ENCODE peak calls at places on chromosomes 12 and 14, in five cellular contexts. O is body of pancreas, I is AG04450, T is brain microvascular endothelial cell, B is astrocyte. S is an unnamed sample.

GRCh38 chr12:130667421-130667960 is 48.6 kb downstream of the RIMBP2 start:
- DNase-seq in O (no peak), I (no peak), T (no peak), B (no peak), S (no peak)

GRCh38 chr14:20328705-20329104 is 4.4 kb downstream of the CCNB1IP1 start:
- DNase-seq in O (no peak), I (no peak), T (no peak), B (no peak), S (no peak)

GRCh38 chr12:80044694-80045046 is 54.7 kb upstream of the OTOGL start:
- DNase-seq in O (no peak), I (peak), T (peak), B (peak), S (peak)

GRCh38 chr14:70882771-70883492 is 24.3 kb upstream of the PCNX1 start:
- DNase-seq in O (peak), I (no peak), T (peak), B (peak), S (no peak)

GRCh38 chr14:67575684-67576083 is 24.4 kb downstream of the PIGH start:
- DNase-seq in O (no peak), I (no peak), T (peak), B (no peak), S (no peak)

GRCh38 chr12:92505373-92506340 is 197.1 kb upstream of the PLEKHG7 start:
- DNase-seq in O (peak), I (no peak), T (peak), B (peak), S (no peak)

GRCh38 chr14:65356327-65356836 is 56.1 kb upstream of the FUT8 start:
- DNase-seq in O (no peak), I (peak), T (peak), B (peak), S (no peak)

GRCh38 chr12:69388371-69388770 is 28.8 kb downstream of the YEATS4 start:
- DNase-seq in O (no peak), I (peak), T (no peak), B (peak), S (peak)

GRCh38 chr12:56080556-56081138 is 682 bp downstream of the ERBB3 start:
- DNase-seq in O (peak), I (no peak), T (no peak), B (no peak), S (peak)

GRCh38 chr14:92510972-92511371 is 2.6 kb upstream of the RIN3 start:
- DNase-seq in O (no peak), I (no peak), T (no peak), B (no peak), S (no peak)

GRCh38 chr12:128918910-128919309 is 65.6 kb downstream of the GLT1D1 start:
- DNase-seq in O (no peak), I (no peak), T (no peak), B (no peak), S (no peak)
- H3K27ac ChIP-seq in O (no peak), I (no peak), T (no peak), B (no peak), S (no peak)

GRCh38 chr12:1803736-1804135 is 16.6 kb upstream of the LRTM2 start:
- DNase-seq in O (no peak), I (no peak), T (no peak), B (no peak), S (no peak)

GRCh38 chr12:1800646-1801284 is 19.6 kb upstream of the LRTM2 start:
- DNase-seq in O (no peak), I (no peak), T (peak), B (no peak), S (no peak)

GRCh38 chr12:1799882-1800645 is 20.3 kb upstream of the LRTM2 start:
- DNase-seq in O (no peak), I (no peak), T (no peak), B (no peak), S (no peak)

GRCh38 chr12:1799068-1799881 is 21.1 kb upstream of the LRTM2 start:
- DNase-seq in O (no peak), I (no peak), T (no peak), B (no peak), S (no peak)

DNA sequence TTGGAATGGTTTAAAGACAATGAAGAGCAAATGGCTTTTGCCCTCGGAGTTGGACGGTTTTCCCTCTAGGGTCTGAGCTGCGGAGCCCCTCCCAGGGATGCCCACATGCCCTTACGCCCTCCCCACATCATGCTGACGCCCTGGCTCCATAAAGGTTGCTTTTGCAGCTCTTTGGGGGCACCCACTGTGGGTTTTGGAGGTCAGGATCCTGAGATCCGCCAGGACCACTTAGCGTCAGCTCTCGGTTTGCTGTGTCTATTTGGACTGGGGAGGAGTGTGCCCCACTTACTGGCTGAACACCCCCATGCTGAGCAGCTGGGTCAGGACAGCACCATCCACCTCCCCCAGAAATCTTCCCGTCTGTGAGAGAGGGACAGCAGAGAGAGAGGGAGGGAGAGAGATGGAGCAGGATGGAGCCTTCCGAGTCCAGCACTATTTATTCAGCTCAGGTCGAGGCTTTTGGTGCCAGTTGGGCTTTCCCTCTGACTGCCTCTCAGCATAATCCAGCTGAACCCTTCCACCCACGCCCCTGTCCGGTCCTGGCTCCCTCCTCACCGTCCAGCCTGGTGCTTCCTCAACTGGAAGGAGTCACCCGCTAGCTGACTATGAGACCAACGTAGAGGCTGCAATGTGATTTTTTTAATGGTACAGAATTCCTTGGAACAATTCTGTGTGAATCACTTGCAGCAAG is 18.9 kb upstream of the LRTM2 start:
- DNase-seq in O (no peak), I (no peak), T (no peak), B (peak), S (no peak)
- H3K4me3 ChIP-seq in O (no peak), I (no peak), T (no peak), B (no peak), S (no peak)

DNA sequence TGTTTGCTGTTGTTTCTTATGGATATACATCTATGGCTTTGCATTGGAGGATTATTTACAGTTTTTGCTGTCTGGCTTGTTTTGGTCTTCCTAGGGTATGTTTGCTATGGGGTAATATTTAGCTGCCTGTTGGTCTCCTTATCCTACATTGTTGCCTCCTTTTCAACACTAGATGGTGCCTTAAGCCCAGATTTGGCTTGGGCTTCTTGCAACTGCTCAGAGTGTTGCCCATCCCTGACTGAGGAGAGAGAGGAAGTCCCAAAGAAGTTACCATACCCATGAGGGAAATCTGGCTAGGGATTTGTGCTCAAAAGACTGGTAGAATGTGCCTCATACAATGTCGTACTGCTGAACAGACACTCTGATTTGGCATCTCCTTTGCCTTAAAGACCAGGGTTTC is 94.6 kb upstream of the MUCL1 start:
- DNase-seq in O (peak), I (no peak), T (peak), B (no peak), S (peak)
- TF ChIP-seq CTCF in O (no peak), I (peak), T (peak), B (no peak), S (peak)

GRCh38 chr12:104866286-104866685 is 91.8 kb downstream of the SLC41A2 start:
- DNase-seq in O (peak), I (no peak), T (peak), B (peak), S (no peak)

GRCh38 chr12:104864668-104865067 is 93.4 kb downstream of the SLC41A2 start:
- DNase-seq in O (no peak), I (no peak), T (no peak), B (no peak), S (peak)

GRCh38 chr12:104863549-104863948 is 94.5 kb downstream of the SLC41A2 start:
- DNase-seq in O (no peak), I (no peak), T (no peak), B (peak), S (peak)

GRCh38 chr12:104870797-104871196 is 87.3 kb downstream of the SLC41A2 start:
- DNase-seq in O (no peak), I (no peak), T (no peak), B (no peak), S (no peak)

GRCh38 chr12:104865080-104865479 is 93.0 kb downstream of the SLC41A2 start:
- DNase-seq in O (no peak), I (no peak), T (no peak), B (no peak), S (no peak)
- H3K27ac ChIP-seq in O (no peak), I (no peak), T (no peak), B (no peak), S (no peak)

GRCh38 chr12:1607940-1608782 is 13.8 kb upstream of the FBXL14 start:
- DNase-seq in O (no peak), I (no peak), T (no peak), B (no peak), S (peak)

GRCh38 chr12:1610072-1610643 is 15.8 kb upstream of the FBXL14 start:
- DNase-seq in O (no peak), I (no peak), T (no peak), B (no peak), S (no peak)

GRCh38 chr12:1611775-1612174 is 17.3 kb upstream of the WNT5B start:
- DNase-seq in O (no peak), I (peak), T (peak), B (peak), S (no peak)

GRCh38 chr12:1606021-1606622 is 11.7 kb upstream of the FBXL14 start:
- DNase-seq in O (peak), I (peak), T (peak), B (peak), S (peak)

DNA sequence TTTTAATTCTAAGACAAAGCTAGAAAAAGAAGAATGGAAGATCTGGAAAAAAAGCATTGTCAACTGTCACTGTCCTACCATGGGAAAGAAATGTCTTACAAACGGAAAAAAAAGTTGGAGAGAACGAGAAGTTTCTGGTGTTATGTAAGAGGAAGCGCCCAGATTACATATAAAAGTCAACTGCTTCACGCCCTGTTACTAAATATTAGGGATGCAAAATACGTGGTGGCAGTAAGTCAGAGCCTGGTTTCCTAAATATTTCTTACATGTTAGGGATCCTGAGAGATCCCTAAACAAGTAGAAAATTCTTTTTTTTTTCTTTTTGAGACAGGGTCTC is 14.4 kb upstream of the FBXL14 start:
- DNase-seq in O (no peak), I (no peak), T (no peak), B (no peak), S (no peak)
- H3K4me3 ChIP-seq in O (no peak), I (no peak), T (no peak), B (no peak), S (no peak)

DNA sequence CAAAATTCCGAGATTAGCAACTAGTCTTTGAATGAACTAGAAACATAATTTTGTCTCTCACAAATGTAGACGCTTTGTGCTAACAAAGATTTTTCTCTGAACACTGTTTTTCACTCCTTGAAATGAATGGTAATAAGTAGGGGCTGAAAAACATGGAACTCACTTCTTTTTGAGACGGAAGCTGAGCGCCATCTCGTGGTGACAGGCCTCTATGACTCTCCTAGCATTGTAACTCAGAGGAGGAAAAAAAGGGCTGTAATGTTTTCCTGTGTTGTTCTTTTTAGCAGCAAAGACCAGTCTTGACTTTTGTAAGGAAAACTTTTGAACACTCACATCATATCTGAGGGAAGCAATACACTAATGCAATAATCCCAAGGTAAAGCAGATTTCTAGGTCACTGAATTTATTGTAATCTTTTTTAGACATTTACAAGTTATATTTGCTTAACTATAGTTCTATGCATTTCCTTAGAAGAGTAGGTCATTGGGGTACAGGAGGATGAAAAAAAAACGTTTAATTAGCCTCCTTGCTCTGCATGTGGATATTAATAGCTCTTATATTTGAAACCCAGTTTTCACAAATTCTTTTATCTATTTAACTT is 157.3 kb upstream of the FOXG1 start:
- DNase-seq in O (peak), I (no peak), T (peak), B (peak), S (peak)
- TF ChIP-seq CTCF in O (peak), I (peak), T (peak), B (peak), S (peak)

GRCh38 chr12:2244013-2244861 is 191.4 kb downstream of the CACNA1C start:
- DNase-seq in O (no peak), I (peak), T (peak), B (peak), S (peak)
- H3K27ac ChIP-seq in O (no peak), I (peak), T (peak), B (peak), S (peak)

GRCh38 chr12:47991106-47991550 is 13.1 kb downstream of the COL2A1 start:
- DNase-seq in O (no peak), I (no peak), T (no peak), B (no peak), S (no peak)

GRCh38 chr12:47991592-47991991 is 12.7 kb downstream of the COL2A1 start:
- DNase-seq in O (no peak), I (no peak), T (no peak), B (no peak), S (no peak)

GRCh38 chr12:47993491-47993890 is 10.8 kb downstream of the COL2A1 start:
- DNase-seq in O (no peak), I (no peak), T (no peak), B (no peak), S (no peak)

GRCh38 chr12:47990351-47991105 is 13.7 kb downstream of the COL2A1 start:
- DNase-seq in O (no peak), I (no peak), T (no peak), B (no peak), S (no peak)

DNA sequence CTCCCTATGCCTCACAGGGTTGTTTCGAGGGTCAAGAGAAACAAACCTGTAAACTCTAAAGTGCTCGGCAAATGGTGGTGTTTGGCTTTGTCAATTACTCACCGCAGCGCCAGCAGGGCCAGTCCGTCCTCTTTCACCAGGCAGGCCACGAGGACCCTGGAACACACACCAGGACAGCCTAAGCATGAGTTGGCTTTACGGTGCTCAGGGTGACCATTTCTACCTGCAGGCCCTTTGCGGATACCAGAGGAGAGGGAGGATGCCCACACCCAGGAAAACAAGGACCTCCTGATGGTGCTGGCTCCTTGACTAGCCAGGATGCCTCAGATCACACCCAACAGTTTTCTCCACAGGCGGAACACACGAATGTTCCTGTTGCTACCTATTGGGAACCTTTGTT is 11.5 kb downstream of the COL2A1 start:
- DNase-seq in O (no peak), I (no peak), T (no peak), B (no peak), S (no peak)
- H3K4me3 ChIP-seq in O (no peak), I (no peak), T (no peak), B (no peak), S (no peak)

GRCh38 chr12:15910864-15911696 is at the start of gene DERA:
- DNase-seq in O (peak), I (no peak), T (peak), B (peak), S (peak)
- TF ChIP-seq CTCF in O (no peak), I (no peak), T (no peak), B (no peak), S (no peak)

S was measured in cardiac muscle cell.